ENCODE peak calls at places on chromosomes 13 and 19, in seven cellular contexts. One of them, this sample, is unnamed.

GRCh38 chr13:111027481-111028439 is 87.3 kb upstream of the ARHGEF7 start:
- ATAC-seq in activated CD8-positive, alpha-beta T cell treated with anti-CD3 and anti-CD28 coated beads, Interleukin-2, amount 10 ng/mL, durations not matched to agents 7 days and 5 days: no peak
- ATAC-seq in aorta: no peak
- ATAC-seq in naive thymus-derived CD4-positive, alpha-beta T cell: no peak
- ATAC-seq in psoas muscle: no peak
- ATAC-seq in DND-41: no peak
- ATAC-seq in stimulated activated naive CD8-positive, alpha-beta T cell treated with anti-CD3 and anti-CD28 coated beads, Interleukin-15, Interleukin-2, amounts not matched to agents 100 U/mL and 50 U/mL, for 24 hours: no peak
- ATAC-seq in this sample: no peak

GRCh38 chr19:28489126-28489660 is 723.8 kb downstream of the UQCRFS1 start:
- ATAC-seq in activated CD8-positive, alpha-beta T cell treated with anti-CD3 and anti-CD28 coated beads, Interleukin-2, amount 10 ng/mL, durations not matched to agents 7 days and 5 days: no peak
- ATAC-seq in aorta: no peak
- ATAC-seq in naive thymus-derived CD4-positive, alpha-beta T cell: no peak
- ATAC-seq in psoas muscle: no peak
- ATAC-seq in DND-41: no peak
- ATAC-seq in stimulated activated naive CD8-positive, alpha-beta T cell treated with anti-CD3 and anti-CD28 coated beads, Interleukin-15, Interleukin-2, amounts not matched to agents 100 U/mL and 50 U/mL, for 24 hours: no peak
- ATAC-seq in this sample: no peak

GRCh38 chr19:778910-779653 is 18.2 kb upstream of the PTBP1 start:
- ATAC-seq in activated CD8-positive, alpha-beta T cell treated with anti-CD3 and anti-CD28 coated beads, Interleukin-2, amount 10 ng/mL, durations not matched to agents 7 days and 5 days: no peak
- ATAC-seq in aorta: peak
- ATAC-seq in naive thymus-derived CD4-positive, alpha-beta T cell: no peak
- ATAC-seq in psoas muscle: no peak
- ATAC-seq in DND-41: no peak
- ATAC-seq in stimulated activated naive CD8-positive, alpha-beta T cell treated with anti-CD3 and anti-CD28 coated beads, Interleukin-15, Interleukin-2, amounts not matched to agents 100 U/mL and 50 U/mL, for 24 hours: no peak
- ATAC-seq in this sample: peak

GRCh38 chr19:53554804-53555203 is 16.9 kb downstream of the ZNF331 start:
- ATAC-seq in activated CD8-positive, alpha-beta T cell treated with anti-CD3 and anti-CD28 coated beads, Interleukin-2, amount 10 ng/mL, durations not matched to agents 7 days and 5 days: peak
- ATAC-seq in aorta: peak
- ATAC-seq in naive thymus-derived CD4-positive, alpha-beta T cell: no peak
- ATAC-seq in psoas muscle: peak
- ATAC-seq in DND-41: peak
- ATAC-seq in stimulated activated naive CD8-positive, alpha-beta T cell treated with anti-CD3 and anti-CD28 coated beads, Interleukin-15, Interleukin-2, amounts not matched to agents 100 U/mL and 50 U/mL, for 24 hours: peak
- ATAC-seq in this sample: peak

GRCh38 chr19:13118424-13119193 is 545 bp downstream of the NACC1 start:
- ATAC-seq in activated CD8-positive, alpha-beta T cell treated with anti-CD3 and anti-CD28 coated beads, Interleukin-2, amount 10 ng/mL, durations not matched to agents 7 days and 5 days: peak
- ATAC-seq in aorta: no peak
- ATAC-seq in naive thymus-derived CD4-positive, alpha-beta T cell: no peak
- ATAC-seq in psoas muscle: peak
- ATAC-seq in DND-41: peak
- ATAC-seq in stimulated activated naive CD8-positive, alpha-beta T cell treated with anti-CD3 and anti-CD28 coated beads, Interleukin-15, Interleukin-2, amounts not matched to agents 100 U/mL and 50 U/mL, for 24 hours: peak
- ATAC-seq in this sample: no peak

GRCh38 chr13:36766295-36766694 is 52.7 kb upstream of the RFXAP start:
- ATAC-seq in activated CD8-positive, alpha-beta T cell treated with anti-CD3 and anti-CD28 coated beads, Interleukin-2, amount 10 ng/mL, durations not matched to agents 7 days and 5 days: no peak
- ATAC-seq in aorta: no peak
- ATAC-seq in naive thymus-derived CD4-positive, alpha-beta T cell: no peak
- ATAC-seq in psoas muscle: no peak
- ATAC-seq in DND-41: no peak
- ATAC-seq in stimulated activated naive CD8-positive, alpha-beta T cell treated with anti-CD3 and anti-CD28 coated beads, Interleukin-15, Interleukin-2, amounts not matched to agents 100 U/mL and 50 U/mL, for 24 hours: no peak
- ATAC-seq in this sample: no peak

GRCh38 chr13:35729926-35730627 is 253.6 kb upstream of the MAB21L1 start:
- ATAC-seq in activated CD8-positive, alpha-beta T cell treated with anti-CD3 and anti-CD28 coated beads, Interleukin-2, amount 10 ng/mL, durations not matched to agents 7 days and 5 days: no peak
- ATAC-seq in aorta: peak
- ATAC-seq in naive thymus-derived CD4-positive, alpha-beta T cell: peak
- ATAC-seq in psoas muscle: peak
- ATAC-seq in DND-41: no peak
- ATAC-seq in stimulated activated naive CD8-positive, alpha-beta T cell treated with anti-CD3 and anti-CD28 coated beads, Interleukin-15, Interleukin-2, amounts not matched to agents 100 U/mL and 50 U/mL, for 24 hours: no peak
- ATAC-seq in this sample: no peak

GRCh38 chr19:23402388-23402787 is 7.1 kb upstream of the ZNF91 start:
- ATAC-seq in activated CD8-positive, alpha-beta T cell treated with anti-CD3 and anti-CD28 coated beads, Interleukin-2, amount 10 ng/mL, durations not matched to agents 7 days and 5 days: no peak
- ATAC-seq in aorta: no peak
- ATAC-seq in naive thymus-derived CD4-positive, alpha-beta T cell: no peak
- ATAC-seq in psoas muscle: no peak
- ATAC-seq in DND-41: no peak
- ATAC-seq in stimulated activated naive CD8-positive, alpha-beta T cell treated with anti-CD3 and anti-CD28 coated beads, Interleukin-15, Interleukin-2, amounts not matched to agents 100 U/mL and 50 U/mL, for 24 hours: peak
- ATAC-seq in this sample: no peak

GRCh38 chr13:73223372-73223781 is 164.6 kb downstream of the KLF5 start:
- ATAC-seq in activated CD8-positive, alpha-beta T cell treated with anti-CD3 and anti-CD28 coated beads, Interleukin-2, amount 10 ng/mL, durations not matched to agents 7 days and 5 days: peak
- ATAC-seq in aorta: no peak
- ATAC-seq in naive thymus-derived CD4-positive, alpha-beta T cell: no peak
- ATAC-seq in psoas muscle: no peak
- ATAC-seq in DND-41: no peak
- ATAC-seq in stimulated activated naive CD8-positive, alpha-beta T cell treated with anti-CD3 and anti-CD28 coated beads, Interleukin-15, Interleukin-2, amounts not matched to agents 100 U/mL and 50 U/mL, for 24 hours: peak
- ATAC-seq in this sample: no peak

GRCh38 chr19:10517760-10518443 is 655 bp upstream of the S1PR5 start:
- ATAC-seq in activated CD8-positive, alpha-beta T cell treated with anti-CD3 and anti-CD28 coated beads, Interleukin-2, amount 10 ng/mL, durations not matched to agents 7 days and 5 days: peak
- ATAC-seq in aorta: peak
- ATAC-seq in naive thymus-derived CD4-positive, alpha-beta T cell: peak
- ATAC-seq in psoas muscle: no peak
- ATAC-seq in DND-41: peak
- ATAC-seq in stimulated activated naive CD8-positive, alpha-beta T cell treated with anti-CD3 and anti-CD28 coated beads, Interleukin-15, Interleukin-2, amounts not matched to agents 100 U/mL and 50 U/mL, for 24 hours: peak
- ATAC-seq in this sample: peak